ENCODE peak calls at places on chromosomes 11 and 22, in six cellular contexts. One of them, this sample, is unnamed.

GRCh38 chr11:134433251-134433650 is 21.2 kb upstream of the B3GAT1 start:
- DNase-seq in fibroblast of the aortic adventitia: no peak
- DNase-seq in HCT116: no peak
- DNase-seq in left lung: no peak
- DNase-seq in colonic mucosa: no peak
- DNase-seq in epithelial cell of esophagus: no peak
- DNase-seq in this sample: no peak

GRCh38 chr11:73990727-73991126 is 8.1 kb upstream of the UCP2 start:
- DNase-seq in fibroblast of the aortic adventitia: no peak
- DNase-seq in HCT116: no peak
- DNase-seq in epithelial cell of esophagus: no peak
- DNase-seq in left lung: no peak
- DNase-seq in colonic mucosa: no peak
- DNase-seq in this sample: no peak

GRCh38 chr11:2870460-2870859 is 15.1 kb downstream of the CDKN1C start:
- DNase-seq in colonic mucosa: no peak
- DNase-seq in HCT116: no peak
- DNase-seq in epithelial cell of esophagus: no peak
- DNase-seq in left lung: no peak
- DNase-seq in fibroblast of the aortic adventitia: no peak
- DNase-seq in this sample: no peak

GRCh38 chr22:23234409-23235161 is 54.3 kb downstream of the BCR start:
- DNase-seq in HCT116: no peak
- DNase-seq in left lung: no peak
- DNase-seq in fibroblast of the aortic adventitia: no peak
- DNase-seq in epithelial cell of esophagus: no peak
- DNase-seq in colonic mucosa: no peak
- DNase-seq in this sample: no peak

GRCh38 chr22:25090225-25090651 is 109.4 kb upstream of the CRYBB3 start:
- DNase-seq in colonic mucosa: no peak
- DNase-seq in left lung: no peak
- DNase-seq in fibroblast of the aortic adventitia: no peak
- DNase-seq in HCT116: no peak
- DNase-seq in epithelial cell of esophagus: no peak
- DNase-seq in this sample: no peak

GRCh38 chr11:47587733-47588326 is 1.4 kb downstream of the FAM180B start:
- DNase-seq in HCT116: no peak
- DNase-seq in left lung: peak
- DNase-seq in colonic mucosa: peak
- DNase-seq in epithelial cell of esophagus: no peak
- DNase-seq in fibroblast of the aortic adventitia: no peak
- DNase-seq in this sample: no peak

GRCh38 chr11:133408402-133408801 is 123.9 kb downstream of the OPCML start:
- DNase-seq in epithelial cell of esophagus: no peak
- DNase-seq in HCT116: no peak
- DNase-seq in left lung: no peak
- DNase-seq in fibroblast of the aortic adventitia: no peak
- DNase-seq in colonic mucosa: no peak
- DNase-seq in this sample: no peak

GRCh38 chr11:126748097-126748756 is 252.3 kb downstream of the KIRREL3 start:
- DNase-seq in epithelial cell of esophagus: no peak
- DNase-seq in HCT116: no peak
- DNase-seq in left lung: peak
- DNase-seq in colonic mucosa: no peak
- DNase-seq in fibroblast of the aortic adventitia: no peak
- DNase-seq in this sample: no peak

GRCh38 chr11:10606536-10607208 is 38.2 kb upstream of the LYVE1 start:
- DNase-seq in fibroblast of the aortic adventitia: peak
- DNase-seq in HCT116: no peak
- DNase-seq in epithelial cell of esophagus: peak
- DNase-seq in colonic mucosa: peak
- DNase-seq in left lung: no peak
- DNase-seq in this sample: no peak

GRCh38 chr11:96014234-96014633 is 90.3 kb upstream of the MTMR2 start:
- DNase-seq in fibroblast of the aortic adventitia: peak
- DNase-seq in colonic mucosa: no peak
- DNase-seq in left lung: no peak
- DNase-seq in HCT116: peak
- DNase-seq in epithelial cell of esophagus: peak
- DNase-seq in this sample: peak

GRCh38 chr11:655036-655726 is 18.1 kb downstream of the DRD4 start:
- DNase-seq in HCT116: no peak
- DNase-seq in colonic mucosa: peak
- DNase-seq in fibroblast of the aortic adventitia: no peak
- DNase-seq in left lung: no peak
- DNase-seq in epithelial cell of esophagus: no peak
- DNase-seq in this sample: no peak

GRCh38 chr22:42720263-42721044 is at the start of gene A4GALT:
- DNase-seq in epithelial cell of esophagus: no peak
- DNase-seq in left lung: no peak
- DNase-seq in HCT116: no peak
- DNase-seq in fibroblast of the aortic adventitia: no peak
- DNase-seq in colonic mucosa: no peak
- DNase-seq in this sample: no peak
- H3K4me3 ChIP-seq in epithelial cell of esophagus: peak
- H3K4me3 ChIP-seq in left lung: peak
- H3K4me3 ChIP-seq in HCT116: peak
- H3K4me3 ChIP-seq in fibroblast of the aortic adventitia: peak
- H3K4me3 ChIP-seq in colonic mucosa: peak
- H3K4me3 ChIP-seq in this sample: peak

GRCh38 chr22:37019309-37020191 is at the start of the genes MPST and TST:
- DNase-seq in epithelial cell of esophagus: peak
- DNase-seq in colonic mucosa: peak
- DNase-seq in left lung: peak
- DNase-seq in HCT116: no peak
- DNase-seq in fibroblast of the aortic adventitia: peak
- DNase-seq in this sample: no peak
- TF ChIP-seq CTCF in epithelial cell of esophagus: no peak
- TF ChIP-seq CTCF in colonic mucosa: no peak
- TF ChIP-seq CTCF in left lung: no peak
- TF ChIP-seq CTCF in HCT116: no peak
- TF ChIP-seq CTCF in fibroblast of the aortic adventitia: no peak
- TF ChIP-seq CTCF in this sample: no peak

GRCh38 chr11:8809185-8809584 is 101.8 kb upstream of the AKIP1 start:
- DNase-seq in HCT116: no peak
- DNase-seq in epithelial cell of esophagus: no peak
- DNase-seq in colonic mucosa: no peak
- DNase-seq in left lung: no peak
- DNase-seq in fibroblast of the aortic adventitia: peak
- DNase-seq in this sample: no peak
- H3K4me3 ChIP-seq in HCT116: no peak
- H3K4me3 ChIP-seq in epithelial cell of esophagus: peak
- H3K4me3 ChIP-seq in colonic mucosa: peak
- H3K4me3 ChIP-seq in left lung: no peak
- H3K4me3 ChIP-seq in fibroblast of the aortic adventitia: peak
- H3K4me3 ChIP-seq in this sample: peak

GRCh38 chr11:97622795-97623194 is 1233.0 kb downstream of the JRKL start:
- DNase-seq in colonic mucosa: no peak
- DNase-seq in epithelial cell of esophagus: peak
- DNase-seq in left lung: no peak
- DNase-seq in fibroblast of the aortic adventitia: no peak
- DNase-seq in HCT116: no peak
- DNase-seq in this sample: no peak
- TF ChIP-seq CTCF in colonic mucosa: no peak
- TF ChIP-seq CTCF in epithelial cell of esophagus: no peak
- TF ChIP-seq CTCF in left lung: no peak
- TF ChIP-seq CTCF in fibroblast of the aortic adventitia: no peak
- TF ChIP-seq CTCF in HCT116: no peak
- TF ChIP-seq CTCF in this sample: no peak

DNA sequence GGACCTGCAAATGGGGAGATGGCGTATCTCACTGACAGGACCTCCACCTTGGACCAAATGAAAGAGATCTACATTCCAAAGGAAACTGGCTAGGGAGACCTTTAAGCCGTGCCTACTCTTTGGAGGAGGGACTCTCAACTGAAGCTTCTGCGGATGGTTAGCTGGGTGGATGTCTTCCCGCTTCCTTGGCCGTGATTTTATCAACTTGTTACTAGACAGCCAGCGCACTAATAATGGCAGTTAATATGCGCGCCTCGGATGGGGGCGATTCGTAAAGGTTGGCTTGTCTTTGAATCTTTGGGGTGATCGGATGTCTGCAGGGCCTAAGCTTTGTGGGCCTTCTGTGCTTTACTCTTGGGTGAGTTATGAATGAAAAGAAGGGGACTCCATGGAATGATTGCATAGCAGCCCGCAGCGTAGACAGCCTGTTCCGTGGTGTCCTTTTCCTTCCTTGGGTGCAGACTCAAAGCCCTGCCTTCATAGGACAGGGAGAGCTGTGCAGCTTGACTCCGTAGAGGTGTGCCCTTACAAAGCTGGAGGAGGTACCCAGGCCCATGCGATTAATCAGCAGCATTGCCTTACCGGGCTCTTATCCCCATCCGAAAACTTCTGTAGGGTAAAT is 1.5 kb downstream of the ZNRF3 start:
- DNase-seq in fibroblast of the aortic adventitia: no peak
- DNase-seq in HCT116: no peak
- DNase-seq in colonic mucosa: peak
- DNase-seq in epithelial cell of esophagus: peak
- DNase-seq in left lung: no peak
- DNase-seq in this sample: no peak
- H3K4me3 ChIP-seq in fibroblast of the aortic adventitia: peak
- H3K4me3 ChIP-seq in HCT116: peak
- H3K4me3 ChIP-seq in colonic mucosa: peak
- H3K4me3 ChIP-seq in epithelial cell of esophagus: peak
- H3K4me3 ChIP-seq in left lung: peak
- H3K4me3 ChIP-seq in this sample: peak

DNA sequence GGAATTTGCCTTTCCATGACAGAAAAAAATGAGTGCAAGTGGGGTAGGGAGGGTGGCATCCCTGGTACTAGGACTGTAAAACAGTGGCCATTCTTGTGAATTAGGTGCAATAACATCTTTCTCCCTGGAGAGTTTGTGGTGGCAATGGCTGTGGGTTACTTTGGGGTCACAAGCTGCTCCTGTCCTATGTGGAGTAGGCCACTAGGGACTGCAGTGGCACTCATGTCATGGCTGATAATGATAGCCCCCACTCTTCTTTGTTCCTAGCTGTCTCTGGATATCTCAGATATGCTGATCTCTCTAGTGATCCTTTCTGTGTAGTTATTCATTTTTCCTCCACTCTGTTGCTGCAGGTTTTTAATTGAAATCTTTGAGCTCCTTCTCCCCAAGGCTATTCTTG is 270.5 kb upstream of the CHORDC1 start:
- DNase-seq in left lung: no peak
- DNase-seq in fibroblast of the aortic adventitia: no peak
- DNase-seq in colonic mucosa: no peak
- DNase-seq in HCT116: no peak
- DNase-seq in epithelial cell of esophagus: no peak
- DNase-seq in this sample: no peak
- TF ChIP-seq CTCF in left lung: no peak
- TF ChIP-seq CTCF in fibroblast of the aortic adventitia: no peak
- TF ChIP-seq CTCF in colonic mucosa: no peak
- TF ChIP-seq CTCF in HCT116: no peak
- TF ChIP-seq CTCF in epithelial cell of esophagus: no peak
- TF ChIP-seq CTCF in this sample: no peak

GRCh38 chr22:17980013-17980510 is 44.3 kb downstream of the MICAL3 start:
- DNase-seq in colonic mucosa: no peak
- DNase-seq in left lung: no peak
- DNase-seq in fibroblast of the aortic adventitia: no peak
- DNase-seq in epithelial cell of esophagus: no peak
- DNase-seq in HCT116: no peak
- DNase-seq in this sample: no peak
- H3K4me3 ChIP-seq in colonic mucosa: no peak
- H3K4me3 ChIP-seq in left lung: no peak
- H3K4me3 ChIP-seq in fibroblast of the aortic adventitia: no peak
- H3K4me3 ChIP-seq in epithelial cell of esophagus: no peak
- H3K4me3 ChIP-seq in HCT116: no peak
- H3K4me3 ChIP-seq in this sample: no peak

DNA sequence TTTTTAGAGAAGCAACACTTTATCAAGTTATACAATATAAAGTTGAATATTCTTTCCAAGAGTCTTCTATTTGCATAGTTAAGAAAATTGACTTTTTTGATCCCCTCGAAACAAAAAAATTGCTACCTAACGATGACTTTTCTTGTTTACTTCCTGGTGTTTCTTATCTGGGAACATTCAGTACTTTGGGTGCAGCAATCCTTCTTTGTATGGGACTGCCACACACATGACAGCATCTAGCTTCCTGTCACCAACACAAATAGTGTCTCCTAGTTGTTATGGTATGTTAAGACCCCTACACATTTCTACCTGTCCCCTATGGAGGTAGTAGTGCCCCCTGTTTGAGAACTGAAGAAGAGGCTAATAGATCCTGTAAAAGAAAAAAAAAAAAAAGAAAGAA is 841.7 kb upstream of the FAT3 start:
- DNase-seq in epithelial cell of esophagus: no peak
- DNase-seq in colonic mucosa: no peak
- DNase-seq in left lung: no peak
- DNase-seq in HCT116: no peak
- DNase-seq in fibroblast of the aortic adventitia: no peak
- DNase-seq in this sample: no peak
- TF ChIP-seq CTCF in epithelial cell of esophagus: no peak
- TF ChIP-seq CTCF in colonic mucosa: no peak
- TF ChIP-seq CTCF in left lung: no peak
- TF ChIP-seq CTCF in HCT116: no peak
- TF ChIP-seq CTCF in fibroblast of the aortic adventitia: no peak
- TF ChIP-seq CTCF in this sample: no peak

GRCh38 chr11:86746509-86746908 is 53.8 kb upstream of the PRSS23 start:
- DNase-seq in colonic mucosa: no peak
- DNase-seq in HCT116: no peak
- DNase-seq in fibroblast of the aortic adventitia: no peak
- DNase-seq in left lung: no peak
- DNase-seq in epithelial cell of esophagus: no peak
- DNase-seq in this sample: no peak
- H3K4me3 ChIP-seq in colonic mucosa: no peak
- H3K4me3 ChIP-seq in HCT116: no peak
- H3K4me3 ChIP-seq in fibroblast of the aortic adventitia: no peak
- H3K4me3 ChIP-seq in left lung: no peak
- H3K4me3 ChIP-seq in epithelial cell of esophagus: no peak
- H3K4me3 ChIP-seq in this sample: no peak

This sample was measured in astrocyte of the cerebellum.